ENCODE peak calls at places on chromosomes 11 and 22, in six cellular contexts. U is lower leg skin; A is activated CD4-positive, alpha-beta T cell treated with anti-CD3 and anti-CD28 coated beads, Interleukin-2, amount 50 U/mL, for 1 hour; K is HT1080; N is NCI-H2227 treated with DMSO at 0.1 percent for 48 hours; C is DMS79 treated with DMSO at 0.1 percent for 48 hours. J is an unnamed sample.

GRCh38 chr11:16111690-16112089 is 244.7 kb downstream of the SOX6 start:
- DNase-seq in A (no peak), C (no peak), K (no peak), N (no peak), U (no peak), J (no peak)

GRCh38 chr11:120326845-120327281 is 1.8 kb downstream of the TLCD5 start:
- DNase-seq in N (no peak), U (no peak), K (no peak), C (no peak), A (no peak), J (no peak)

GRCh38 chr22:17540481-17540880 is 22.8 kb upstream of the SLC25A18 start:
- DNase-seq in A (no peak), U (no peak), C (no peak), N (no peak), K (no peak), J (no peak)

GRCh38 chr11:47269829-47270305 is at the start of gene MADD:
- DNase-seq in A (peak; percentile 90), K (peak; percentile 74), U (peak; percentile 73), N (peak; percentile 93), C (peak; percentile 86), J (peak; percentile 92)

GRCh38 chr22:50641696-50642607 is 14.0 kb upstream of the ARSA start:
- DNase-seq in N (no peak), U (no peak), A (no peak), C (no peak), K (no peak), J (no peak)

GRCh38 chr11:92642146-92642919 is 327.1 kb upstream of the MTNR1B start:
- DNase-seq in A (no peak), N (no peak), K (peak; percentile 69), C (no peak), U (no peak), J (no peak)

GRCh38 chr11:126585388-126586302 is 230.2 kb downstream of the ST3GAL4 start:
- DNase-seq in U (peak; percentile 63), N (peak; percentile 64), A (no peak), C (peak; percentile 99), K (peak; percentile 97), J (no peak)

GRCh38 chr11:8692417-8692816 is 9.8 kb downstream of the RPL27A start:
- DNase-seq in K (no peak), C (no peak), N (no peak), U (no peak), A (no peak), J (no peak)

GRCh38 chr11:64122411-64123101 is 43.4 kb downstream of the MACROD1 start:
- DNase-seq in K (no peak), U (no peak), A (no peak), C (peak; percentile 96), N (peak; percentile 42), J (no peak)

GRCh38 chr11:47336595-47336994 is 15.9 kb downstream of the MYBPC3 start:
- DNase-seq in A (no peak), C (no peak), K (no peak), U (no peak), N (no peak), J (no peak)

GRCh38 chr11:12318791-12319733 is 58.3 kb upstream of the PARVA start:
- DNase-seq in N (peak; percentile 79), A (no peak), C (peak; percentile 99), K (no peak), U (no peak), J (no peak)

GRCh38 chr22:40890881-40891280 is 29.0 kb upstream of the DNAJB7 start:
- DNase-seq in A (no peak), K (peak; percentile 3), N (no peak), C (no peak), U (no peak), J (no peak)

GRCh38 chr22:18078329-18079041 is 695 bp downstream of the PEX26 start:
- DNase-seq in U (no peak), K (no peak), A (peak; percentile 13), N (no peak), C (no peak), J (no peak)

GRCh38 chr11:133064152-133064877 is 468.0 kb downstream of the OPCML start:
- DNase-seq in N (peak; percentile 90), K (peak; percentile 27), C (peak; percentile 45), A (no peak), U (peak; percentile 39), J (no peak)

GRCh38 chr11:86245369-86246292 is 1.1 kb downstream of the EED start:
- DNase-seq in A (peak; percentile 2), N (no peak), K (peak; percentile 19), C (peak; percentile 60), U (peak; percentile 17), J (no peak)

GRCh38 chr11:73359930-73360742 is 16.1 kb upstream of the RELT start:
- DNase-seq in C (no peak), N (peak; percentile 3), U (no peak), K (peak; percentile 40), A (peak; percentile 39), J (no peak)

GRCh38 chr11:125886997-125887372 is 483 bp upstream of the HYLS1 start:
- DNase-seq in N (no peak), U (peak; percentile 34), C (peak; percentile 89), K (no peak), A (peak; percentile 34), J (peak; percentile 27)

GRCh38 chr11:64385953-64386704 is 27.2 kb downstream of the RPS6KA4 start:
- DNase-seq in U (no peak), C (no peak), N (peak; percentile 37), K (peak; percentile 79), A (no peak), J (no peak)

GRCh38 chr11:1753426-1754305 is 3.3 kb upstream of the IFITM10 start:
- DNase-seq in U (no peak), A (no peak), C (no peak), K (no peak), N (no peak), J (no peak)

GRCh38 chr22:46077669-46078099 is 72.6 kb upstream of the PPARA start:
- DNase-seq in K (peak; percentile 52), A (no peak), C (no peak), U (no peak), N (no peak), J (no peak)

GRCh38 chr22:26669060-26669481 is 11.7 kb downstream of the MIAT start:
- DNase-seq in U (no peak), K (peak; percentile 53), N (no peak), C (no peak), A (no peak), J (no peak)

GRCh38 chr22:33006220-33006954 is 51.8 kb downstream of the SYN3 start:
- DNase-seq in U (peak; percentile 30), K (no peak), A (no peak), C (no peak), N (no peak), J (no peak)

GRCh38 chr11:45857834-45858492 is 10.7 kb downstream of the CRY2 start:
- DNase-seq in K (peak; percentile 41), N (no peak), C (peak; percentile 85), U (peak; percentile 63), A (no peak), J (no peak)

GRCh38 chr11:134599180-134599810 is 187.3 kb upstream of the B3GAT1 start:
- DNase-seq in C (peak; percentile 44), K (no peak), N (no peak), U (no peak), A (no peak), J (no peak)

GRCh38 chr11:63537293-63538101 is 889 bp downstream of the PLAAT4 start:
- DNase-seq in C (peak; percentile 70), U (no peak), K (no peak), A (no peak), N (no peak), J (no peak)

GRCh38 chr22:31496735-31497146 is 405 bp downstream of the SFI1 start:
- DNase-seq in C (no peak), N (no peak), A (peak; percentile 32), U (no peak), K (peak; percentile 16), J (peak; percentile 26)

GRCh38 chr11:46026616-46027293 is 94.5 kb downstream of the PHF21A start:
- DNase-seq in C (no peak), N (no peak), K (no peak), U (no peak), A (no peak), J (no peak)

GRCh38 chr11:66639066-66639813 is 737 bp downstream of the RBM4 start:
- DNase-seq in U (no peak), A (peak; percentile 22), K (peak; percentile 19), N (peak; percentile 35), C (peak; percentile 36), J (peak; percentile 19)

GRCh38 chr11:46112961-46113617 is 8.2 kb downstream of the PHF21A start:
- DNase-seq in K (peak; percentile 54), C (no peak), N (peak; percentile 72), A (no peak), U (peak; percentile 30), J (no peak)

GRCh38 chr22:35838849-35839646 is 121.4 kb downstream of the APOL5 start:
- DNase-seq in U (no peak), C (peak; percentile 38), A (no peak), N (peak; percentile 28), K (peak; percentile 68), J (no peak)

GRCh38 chr11:80617156-80617555 is 1176.3 kb upstream of the TENM4 start:
- DNase-seq in C (no peak), K (no peak), U (no peak), A (no peak), N (no peak), J (no peak)

GRCh38 chr22:41237707-41238569 is 2.8 kb downstream of the CHADL start:
- DNase-seq in C (peak; percentile 29), N (no peak), K (no peak), A (peak; percentile 83), U (peak; percentile 51), J (peak; percentile 79)

GRCh38 chr22:46976598-46976997 is 214.1 kb downstream of the TBC1D22A start:
- DNase-seq in K (no peak), N (no peak), C (peak; percentile 53), U (no peak), A (no peak), J (no peak)

GRCh38 chr11:121467965-121468364 is 15.2 kb upstream of the SORL1-AS1 start:
- DNase-seq in A (peak; percentile 77), U (no peak), C (peak; percentile 90), K (no peak), N (no peak), J (peak; percentile 53)

GRCh38 chr11:115493905-115494304 is 10.3 kb downstream of the CADM1 start:
- DNase-seq in C (no peak), K (no peak), U (no peak), N (no peak), A (no peak), J (no peak)

GRCh38 chr11:7637447-7638157 is 35.7 kb downstream of the CYB5R2 start:
- DNase-seq in U (peak; percentile 73), C (no peak), K (peak; percentile 69), N (no peak), A (no peak), J (no peak)

GRCh38 chr11:116563713-116564050 is 209.1 kb downstream of the BUD13 start:
- DNase-seq in C (peak; percentile 72), A (no peak), K (no peak), N (no peak), U (no peak), J (no peak)

GRCh38 chr11:27116684-27117083 is 76.1 kb downstream of the BBOX1 start:
- DNase-seq in N (peak; percentile 61), U (no peak), K (peak; percentile 7), C (no peak), A (no peak), J (no peak)

GRCh38 chr22:49531533-49531895 is 296.2 kb downstream of the BRD1 start:
- DNase-seq in U (no peak), K (no peak), C (no peak), A (no peak), N (no peak), J (no peak)

GRCh38 chr11:57560146-57560545 is 7.3 kb downstream of the UBE2L6 start:
- DNase-seq in A (no peak), C (no peak), K (no peak), U (no peak), N (no peak), J (no peak)